ENCODE peak calls at places on chromosomes 5 and 9, in ten cellular contexts. One of them, this sample, is unnamed.

GRCh38 chr9:136852664-136853595 is 784 bp downstream of the MAMDC4 start:
- DNase-seq in suprapubic skin: peak; percentile 65
- DNase-seq in GM23338: no peak
- DNase-seq in esophagus muscularis mucosa: no peak
- DNase-seq in stomach: no peak
- DNase-seq in sigmoid colon: peak; percentile 60
- DNase-seq in Panc1: no peak
- DNase-seq in HCT116: no peak
- DNase-seq in transverse colon: no peak
- DNase-seq in HepG2: no peak
- DNase-seq in this sample: no peak

GRCh38 chr9:19918630-19919029 is 129.8 kb upstream of the SLC24A2 start:
- DNase-seq in GM23338: no peak
- DNase-seq in sigmoid colon: no peak
- DNase-seq in Panc1: no peak
- DNase-seq in HCT116: no peak
- DNase-seq in HepG2: no peak
- DNase-seq in esophagus muscularis mucosa: no peak
- DNase-seq in suprapubic skin: no peak
- DNase-seq in transverse colon: no peak
- DNase-seq in stomach: no peak
- DNase-seq in this sample: no peak

GRCh38 chr9:4750021-4750673 is 9.1 kb upstream of the AK3 start:
- DNase-seq in HCT116: no peak
- DNase-seq in sigmoid colon: no peak
- DNase-seq in stomach: no peak
- DNase-seq in GM23338: peak; percentile 71
- DNase-seq in esophagus muscularis mucosa: no peak
- DNase-seq in HepG2: no peak
- DNase-seq in transverse colon: no peak
- DNase-seq in Panc1: no peak
- DNase-seq in suprapubic skin: no peak
- DNase-seq in this sample: no peak

GRCh38 chr9:93207326-93207814 is 23.4 kb downstream of the WNK2 start:
- DNase-seq in esophagus muscularis mucosa: no peak
- DNase-seq in suprapubic skin: no peak
- DNase-seq in Panc1: no peak
- DNase-seq in stomach: no peak
- DNase-seq in transverse colon: no peak
- DNase-seq in sigmoid colon: peak; percentile 87
- DNase-seq in GM23338: no peak
- DNase-seq in HCT116: no peak
- DNase-seq in HepG2: no peak
- DNase-seq in this sample: no peak

GRCh38 chr9:121133104-121133816 is 58.5 kb downstream of the CNTRL start:
- DNase-seq in transverse colon: peak; percentile 56
- DNase-seq in HepG2: peak; percentile 77
- DNase-seq in esophagus muscularis mucosa: no peak
- DNase-seq in GM23338: peak; percentile 66
- DNase-seq in stomach: peak; percentile 75
- DNase-seq in suprapubic skin: no peak
- DNase-seq in Panc1: no peak
- DNase-seq in HCT116: no peak
- DNase-seq in sigmoid colon: no peak
- DNase-seq in this sample: peak; percentile 26

GRCh38 chr5:57258052-57258451 is 84.2 kb downstream of the GPBP1 start:
- DNase-seq in esophagus muscularis mucosa: no peak
- DNase-seq in HCT116: no peak
- DNase-seq in HepG2: no peak
- DNase-seq in sigmoid colon: no peak
- DNase-seq in suprapubic skin: no peak
- DNase-seq in stomach: no peak
- DNase-seq in transverse colon: no peak
- DNase-seq in GM23338: no peak
- DNase-seq in Panc1: no peak
- DNase-seq in this sample: no peak

GRCh38 chr5:157745041-157745456 is 1.5 kb downstream of the LSM11 start:
- DNase-seq in stomach: no peak
- DNase-seq in Panc1: no peak
- DNase-seq in HepG2: no peak
- DNase-seq in transverse colon: no peak
- DNase-seq in HCT116: no peak
- DNase-seq in suprapubic skin: no peak
- DNase-seq in esophagus muscularis mucosa: no peak
- DNase-seq in GM23338: no peak
- DNase-seq in sigmoid colon: no peak
- DNase-seq in this sample: no peak

GRCh38 chr5:13664377-13664776 is 280.1 kb downstream of the DNAH5 start:
- DNase-seq in Panc1: no peak
- DNase-seq in stomach: no peak
- DNase-seq in HCT116: no peak
- DNase-seq in sigmoid colon: no peak
- DNase-seq in transverse colon: no peak
- DNase-seq in suprapubic skin: no peak
- DNase-seq in HepG2: no peak
- DNase-seq in GM23338: no peak
- DNase-seq in esophagus muscularis mucosa: no peak
- DNase-seq in this sample: no peak

GRCh38 chr9:92173318-92173717 is 58.1 kb upstream of the SPTLC1 start:
- DNase-seq in GM23338: no peak
- DNase-seq in HCT116: no peak
- DNase-seq in suprapubic skin: no peak
- DNase-seq in HepG2: no peak
- DNase-seq in transverse colon: no peak
- DNase-seq in Panc1: no peak
- DNase-seq in esophagus muscularis mucosa: no peak
- DNase-seq in stomach: no peak
- DNase-seq in sigmoid colon: no peak
- DNase-seq in this sample: no peak

GRCh38 chr5:119302916-119303897 is 52.6 kb upstream of the TNFAIP8 start:
- DNase-seq in Panc1: no peak
- DNase-seq in sigmoid colon: no peak
- DNase-seq in HCT116: no peak
- DNase-seq in esophagus muscularis mucosa: no peak
- DNase-seq in stomach: no peak
- DNase-seq in HepG2: peak; percentile 97
- DNase-seq in suprapubic skin: no peak
- DNase-seq in GM23338: no peak
- DNase-seq in transverse colon: no peak
- DNase-seq in this sample: no peak

GRCh38 chr5:122846051-122846567 is 696 bp downstream of the SNX24 start:
- DNase-seq in Panc1: no peak
- DNase-seq in sigmoid colon: no peak
- DNase-seq in GM23338: peak; percentile 23
- DNase-seq in esophagus muscularis mucosa: no peak
- DNase-seq in HepG2: peak; percentile 84
- DNase-seq in HCT116: no peak
- DNase-seq in suprapubic skin: no peak
- DNase-seq in transverse colon: no peak
- DNase-seq in stomach: no peak
- DNase-seq in this sample: no peak

GRCh38 chr5:65624025-65624569 is at the start of gene TRIM23:
- DNase-seq in suprapubic skin: peak; percentile 94
- DNase-seq in GM23338: peak; percentile 93
- DNase-seq in transverse colon: peak; percentile 93
- DNase-seq in esophagus muscularis mucosa: peak; percentile 96
- DNase-seq in stomach: peak; percentile 91
- DNase-seq in HepG2: peak; percentile 86
- DNase-seq in sigmoid colon: peak; percentile 96
- DNase-seq in Panc1: peak; percentile 91
- DNase-seq in HCT116: peak; percentile 83
- DNase-seq in this sample: peak; percentile 92
- TF ChIP-seq POLR2AphosphoS5 in suprapubic skin: no peak
- TF ChIP-seq POLR2AphosphoS5 in GM23338: peak; percentile 86
- TF ChIP-seq POLR2AphosphoS5 in transverse colon: peak; percentile 49
- TF ChIP-seq POLR2AphosphoS5 in esophagus muscularis mucosa: peak; percentile 85
- TF ChIP-seq POLR2AphosphoS5 in stomach: peak; percentile 70
- TF ChIP-seq POLR2AphosphoS5 in HepG2: peak; percentile 80
- TF ChIP-seq POLR2AphosphoS5 in sigmoid colon: peak; percentile 80
- TF ChIP-seq POLR2AphosphoS5 in Panc1: peak; percentile 85
- TF ChIP-seq POLR2AphosphoS5 in HCT116: peak; percentile 86
- TF ChIP-seq POLR2AphosphoS5 in this sample: peak; percentile 84

GRCh38 chr5:173919443-173919842 is 31.3 kb downstream of the CPEB4 start:
- DNase-seq in Panc1: peak; percentile 46
- DNase-seq in transverse colon: no peak
- DNase-seq in sigmoid colon: no peak
- DNase-seq in esophagus muscularis mucosa: no peak
- DNase-seq in HCT116: no peak
- DNase-seq in stomach: no peak
- DNase-seq in suprapubic skin: no peak
- DNase-seq in GM23338: no peak
- DNase-seq in HepG2: peak; percentile 68
- DNase-seq in this sample: no peak
- H3K4me3 ChIP-seq in Panc1: no peak overlapping the region
- H3K4me3 ChIP-seq in transverse colon: no peak overlapping the region
- H3K4me3 ChIP-seq in sigmoid colon: no peak overlapping the region
- H3K4me3 ChIP-seq in esophagus muscularis mucosa: no peak overlapping the region
- H3K4me3 ChIP-seq in HCT116: no peak overlapping the region
- H3K4me3 ChIP-seq in stomach: no peak overlapping the region
- H3K4me3 ChIP-seq in suprapubic skin: no peak overlapping the region
- H3K4me3 ChIP-seq in GM23338: peak overlapping the region; percentile 52
- H3K4me3 ChIP-seq in HepG2: no peak overlapping the region
- H3K4me3 ChIP-seq in this sample: no peak overlapping the region

GRCh38 chr9:27193886-27194285 is 84.9 kb downstream of the TEK start:
- DNase-seq in transverse colon: no peak
- DNase-seq in Panc1: no peak
- DNase-seq in esophagus muscularis mucosa: peak; percentile 45
- DNase-seq in GM23338: no peak
- DNase-seq in stomach: no peak
- DNase-seq in suprapubic skin: no peak
- DNase-seq in sigmoid colon: no peak
- DNase-seq in HepG2: no peak
- DNase-seq in HCT116: no peak
- DNase-seq in this sample: no peak

GRCh38 chr9:27194401-27195091 is 85.5 kb downstream of the TEK start:
- DNase-seq in suprapubic skin: no peak
- DNase-seq in transverse colon: no peak
- DNase-seq in Panc1: no peak
- DNase-seq in esophagus muscularis mucosa: peak; percentile 68
- DNase-seq in GM23338: no peak
- DNase-seq in sigmoid colon: no peak
- DNase-seq in HCT116: peak; percentile 72
- DNase-seq in HepG2: no peak
- DNase-seq in stomach: no peak
- DNase-seq in this sample: no peak

GRCh38 chr9:27192291-27192960 is 83.4 kb downstream of the TEK start:
- DNase-seq in Panc1: no peak
- DNase-seq in suprapubic skin: no peak
- DNase-seq in GM23338: no peak
- DNase-seq in HCT116: no peak
- DNase-seq in esophagus muscularis mucosa: peak; percentile 80
- DNase-seq in transverse colon: no peak
- DNase-seq in sigmoid colon: no peak
- DNase-seq in HepG2: no peak
- DNase-seq in stomach: no peak
- DNase-seq in this sample: no peak

GRCh38 chr9:27196383-27196782 is 87.4 kb downstream of the TEK start:
- DNase-seq in HepG2: no peak
- DNase-seq in sigmoid colon: no peak
- DNase-seq in Panc1: no peak
- DNase-seq in HCT116: no peak
- DNase-seq in transverse colon: no peak
- DNase-seq in esophagus muscularis mucosa: peak; percentile 21
- DNase-seq in suprapubic skin: no peak
- DNase-seq in stomach: no peak
- DNase-seq in GM23338: no peak
- DNase-seq in this sample: no peak

GRCh38 chr9:27195191-27195590 is 86.2 kb downstream of the TEK start:
- DNase-seq in GM23338: no peak
- DNase-seq in HepG2: no peak
- DNase-seq in sigmoid colon: no peak
- DNase-seq in Panc1: no peak
- DNase-seq in suprapubic skin: no peak
- DNase-seq in stomach: no peak
- DNase-seq in transverse colon: no peak
- DNase-seq in esophagus muscularis mucosa: peak; percentile 17
- DNase-seq in HCT116: no peak
- DNase-seq in this sample: no peak
- H3K27ac ChIP-seq in GM23338: no peak overlapping the region
- H3K27ac ChIP-seq in HepG2: no peak overlapping the region
- H3K27ac ChIP-seq in sigmoid colon: peak overlapping the region; percentile 61
- H3K27ac ChIP-seq in Panc1: no peak overlapping the region
- H3K27ac ChIP-seq in suprapubic skin: no peak overlapping the region
- H3K27ac ChIP-seq in stomach: no peak overlapping the region
- H3K27ac ChIP-seq in transverse colon: no peak overlapping the region
- H3K27ac ChIP-seq in esophagus muscularis mucosa: no peak overlapping the region
- H3K27ac ChIP-seq in HCT116: peak overlapping the region; percentile 52
- H3K27ac ChIP-seq in this sample: no peak overlapping the region

DNA sequence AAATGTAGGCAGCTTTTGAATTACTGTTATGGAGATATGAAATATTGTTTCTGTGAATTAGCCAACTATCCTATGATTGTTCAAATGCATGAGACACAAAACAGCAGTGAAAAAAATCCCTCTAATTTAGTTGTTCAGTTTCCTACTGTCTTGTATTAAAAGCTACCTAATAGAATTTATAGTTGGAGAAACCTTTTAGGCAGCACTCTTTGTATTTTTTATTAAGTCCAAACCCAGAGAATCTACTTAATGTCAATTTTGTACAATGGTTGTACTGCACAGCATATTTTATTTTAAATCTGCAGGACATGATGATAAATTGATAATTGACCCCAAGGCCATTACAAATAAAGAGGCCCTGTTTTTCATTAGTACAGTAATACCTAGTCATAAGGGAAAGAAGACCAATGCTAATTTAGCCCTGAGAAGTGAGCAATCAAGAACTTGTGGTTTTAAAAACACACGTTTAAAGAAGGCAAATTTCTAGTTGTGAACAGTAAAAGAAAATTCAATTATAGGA is 607.5 kb downstream of the ISL1 start:
- DNase-seq in stomach: no peak
- DNase-seq in HepG2: no peak
- DNase-seq in HCT116: no peak
- DNase-seq in sigmoid colon: no peak
- DNase-seq in suprapubic skin: no peak
- DNase-seq in transverse colon: no peak
- DNase-seq in esophagus muscularis mucosa: no peak
- DNase-seq in Panc1: no peak
- DNase-seq in GM23338: no peak
- DNase-seq in this sample: no peak
- TF ChIP-seq POLR2AphosphoS5 in stomach: no peak
- TF ChIP-seq POLR2AphosphoS5 in HepG2: no peak
- TF ChIP-seq POLR2AphosphoS5 in HCT116: no peak
- TF ChIP-seq POLR2AphosphoS5 in sigmoid colon: no peak
- TF ChIP-seq POLR2AphosphoS5 in suprapubic skin: no peak
- TF ChIP-seq POLR2AphosphoS5 in transverse colon: no peak
- TF ChIP-seq POLR2AphosphoS5 in esophagus muscularis mucosa: no peak
- TF ChIP-seq POLR2AphosphoS5 in Panc1: no peak
- TF ChIP-seq POLR2AphosphoS5 in GM23338: no peak
- TF ChIP-seq POLR2AphosphoS5 in this sample: no peak

GRCh38 chr5:138351517-138351916 is 968 bp upstream of the KDM3B start:
- DNase-seq in esophagus muscularis mucosa: no peak
- DNase-seq in stomach: no peak
- DNase-seq in sigmoid colon: no peak
- DNase-seq in suprapubic skin: no peak
- DNase-seq in HCT116: no peak
- DNase-seq in GM23338: no peak
- DNase-seq in transverse colon: no peak
- DNase-seq in Panc1: no peak
- DNase-seq in HepG2: no peak
- DNase-seq in this sample: no peak
- H3K4me3 ChIP-seq in esophagus muscularis mucosa: no peak overlapping the region
- H3K4me3 ChIP-seq in stomach: no peak overlapping the region
- H3K4me3 ChIP-seq in sigmoid colon: no peak overlapping the region
- H3K4me3 ChIP-seq in suprapubic skin: no peak overlapping the region
- H3K4me3 ChIP-seq in HCT116: no peak overlapping the region
- H3K4me3 ChIP-seq in GM23338: no peak overlapping the region
- H3K4me3 ChIP-seq in transverse colon: no peak overlapping the region
- H3K4me3 ChIP-seq in Panc1: no peak overlapping the region
- H3K4me3 ChIP-seq in HepG2: no peak overlapping the region
- H3K4me3 ChIP-seq in this sample: no peak overlapping the region